ENCODE peak calls at places on chromosome 5, in six cellular contexts. B, E, D, R, J and N are unnamed samples.

GRCh38 chr5:159864885-159865622 is 51.2 kb upstream of the ADRA1B start:
- ATAC-seq in R (no peak), D (peak; percentile 80), E (no peak), B (no peak), J (peak; percentile 51), N (peak; percentile 70)

GRCh38 chr5:1545798-1546355 is 22.1 kb upstream of the LPCAT1 start:
- ATAC-seq in D (no peak), E (no peak), R (no peak), B (no peak), J (peak; percentile 47), N (no peak)

GRCh38 chr5:34831328-34831727 is 7.6 kb upstream of the TTC23L start:
- ATAC-seq in B (no peak), E (no peak), D (no peak), J (no peak), R (no peak), N (no peak)

GRCh38 chr5:5103249-5103648 is 36.9 kb upstream of the ADAMTS16 start:
- ATAC-seq in E (no peak), J (no peak), D (no peak), R (no peak), B (no peak), N (no peak)

GRCh38 chr5:100479079-100479688 is 56.0 kb upstream of the FAM174A start:
- ATAC-seq in J (no peak), B (peak; percentile 79), D (peak; percentile 88), E (peak; percentile 64), R (peak; percentile 27), N (no peak)

GRCh38 chr5:116395708-116396203 is 178.9 kb downstream of the SEMA6A start:
- ATAC-seq in R (no peak), J (no peak), E (no peak), B (no peak), D (no peak), N (peak; percentile 46)

GRCh38 chr5:123035950-123036390 is 555 bp downstream of the PPIC start:
- ATAC-seq in B (peak; percentile 78), R (peak; percentile 68), D (peak; percentile 48), J (peak; percentile 78), E (peak; percentile 80), N (peak; percentile 67)

GRCh38 chr5:36698031-36698430 is 91.6 kb downstream of the SLC1A3 start:
- ATAC-seq in R (no peak), B (no peak), J (no peak), E (no peak), D (no peak), N (no peak)

GRCh38 chr5:160318409-160318808 is 6.0 kb upstream of the CCNJL start:
- ATAC-seq in J (peak; percentile 66), B (no peak), E (no peak), R (no peak), D (no peak), N (no peak)

GRCh38 chr5:39816111-39816834 is 391.5 kb upstream of the DAB2 start:
- ATAC-seq in D (no peak), E (no peak), R (no peak), J (no peak), B (no peak), N (no peak)

GRCh38 chr5:96934291-96934694 is 1.6 kb upstream of the LNPEP start:
- ATAC-seq in J (no peak), B (no peak), D (no peak), R (no peak), E (no peak), N (no peak)

GRCh38 chr5:592158-592557 is 20.0 kb upstream of the CEP72 start:
- ATAC-seq in E (no peak), D (no peak), J (no peak), B (no peak), R (peak; percentile 53), N (no peak)

GRCh38 chr5:149490599-149491187 is 60.5 kb downstream of the CSNK1A1 start:
- ATAC-seq in R (peak; percentile 35), E (no peak), J (no peak), B (no peak), D (no peak), N (no peak)

GRCh38 chr5:96720408-96720807 is 58.2 kb downstream of the CAST start:
- ATAC-seq in R (peak; percentile 79), J (no peak), D (peak; percentile 63), B (peak; percentile 69), E (peak; percentile 65), N (no peak)

GRCh38 chr5:148000036-148000435 is 63.7 kb upstream of the SPINK5 start:
- ATAC-seq in E (no peak), R (no peak), B (no peak), J (no peak), D (no peak), N (no peak)

GRCh38 chr5:149288437-149288836 is 16.8 kb downstream of the AFAP1L1 start:
- ATAC-seq in B (no peak), E (no peak), R (peak; percentile 69), J (peak; percentile 45), D (no peak), N (peak; percentile 31)

GRCh38 chr5:141430332-141431113 is at the start of gene PCDHGA12:
- ATAC-seq in D (peak; percentile 96), E (no peak), R (peak; percentile 83), B (no peak), J (peak; percentile 85), N (peak; percentile 62)

GRCh38 chr5:24720743-24721142 is 76.0 kb upstream of the CDH10 start:
- ATAC-seq in E (no peak), R (no peak), B (no peak), J (no peak), D (no peak), N (no peak)

GRCh38 chr5:92991681-92992472 is 589.1 kb downstream of the NR2F1-AS1 start:
- ATAC-seq in E (no peak), D (no peak), J (no peak), B (no peak), R (no peak), N (no peak)

GRCh38 chr5:117624226-117624625 is 1049.6 kb upstream of the SEMA6A start:
- ATAC-seq in R (no peak), J (no peak), B (no peak), D (no peak), E (no peak), N (no peak)

GRCh38 chr5:169569513-169569912 is 14.1 kb upstream of the SPDL1 start:
- ATAC-seq in R (no peak), J (no peak), B (no peak), E (no peak), D (peak; percentile 50), N (no peak)

GRCh38 chr5:149633671-149634350 is 52.5 kb downstream of the ARHGEF37 start:
- ATAC-seq in R (no peak), E (no peak), D (no peak), B (no peak), J (no peak), N (no peak)

GRCh38 chr5:99032234-99033013 is 103.6 kb upstream of the CHD1 start:
- ATAC-seq in D (peak; percentile 56), R (peak; percentile 84), J (peak; percentile 92), E (peak; percentile 87), B (peak; percentile 89), N (peak; percentile 74)

GRCh38 chr5:172364773-172365172 is 81.2 kb upstream of the UBTD2 start:
- ATAC-seq in J (no peak), D (peak; percentile 60), E (no peak), R (no peak), B (no peak), N (peak; percentile 5)

GRCh38 chr5:172365948-172366608 is 82.5 kb upstream of the UBTD2 start:
- ATAC-seq in J (no peak), D (no peak), B (no peak), R (no peak), E (no peak), N (no peak)

GRCh38 chr5:172358345-172358744 is 74.8 kb upstream of the UBTD2 start:
- ATAC-seq in E (no peak), D (no peak), R (no peak), B (no peak), J (no peak), N (no peak)

GRCh38 chr5:172361566-172362238 is 78.1 kb upstream of the UBTD2 start:
- ATAC-seq in E (peak; percentile 69), R (peak; percentile 73), B (no peak), J (peak; percentile 81), D (peak; percentile 84), N (peak; percentile 42)

DNA sequence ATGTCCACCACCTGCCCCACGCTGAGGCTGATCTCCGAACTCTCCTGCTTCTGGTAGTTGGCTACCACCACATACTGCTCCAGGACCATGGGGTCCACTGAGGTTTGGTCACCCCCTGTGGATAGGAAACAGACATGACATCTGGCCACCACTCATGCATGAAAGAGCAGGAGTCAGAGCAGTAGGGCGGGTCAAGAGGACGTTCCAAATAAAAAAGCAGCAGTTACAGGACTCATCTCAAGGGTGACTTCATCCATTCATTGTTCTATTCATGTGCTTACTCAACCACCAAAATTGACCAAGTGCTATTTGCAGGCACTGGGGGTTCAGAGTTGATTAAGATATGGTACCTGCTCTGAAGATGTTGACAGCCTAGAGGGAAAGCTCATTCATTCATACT is 79.2 kb upstream of the UBTD2 start:
- ATAC-seq in E (no peak), R (peak; percentile 52), D (peak; percentile 21), B (no peak), J (no peak), N (no peak)
- H3K27ac ChIP-seq in E (peak overlapping the region; percentile 80), R (no peak overlapping the region), D (no peak overlapping the region), B (no peak overlapping the region), J (no peak overlapping the region), N (no peak overlapping the region)

GRCh38 chr5:172559004-172559932 is 81.8 kb upstream of the NEURL1B start:
- ATAC-seq in B (no peak), E (no peak), D (no peak), R (peak; percentile 55), J (peak; percentile 72), N (peak; percentile 90)
- TF ChIP-seq EP300 in B (no peak), E (no peak), D (no peak), R (no peak), J (no peak), N (no peak)

DNA sequence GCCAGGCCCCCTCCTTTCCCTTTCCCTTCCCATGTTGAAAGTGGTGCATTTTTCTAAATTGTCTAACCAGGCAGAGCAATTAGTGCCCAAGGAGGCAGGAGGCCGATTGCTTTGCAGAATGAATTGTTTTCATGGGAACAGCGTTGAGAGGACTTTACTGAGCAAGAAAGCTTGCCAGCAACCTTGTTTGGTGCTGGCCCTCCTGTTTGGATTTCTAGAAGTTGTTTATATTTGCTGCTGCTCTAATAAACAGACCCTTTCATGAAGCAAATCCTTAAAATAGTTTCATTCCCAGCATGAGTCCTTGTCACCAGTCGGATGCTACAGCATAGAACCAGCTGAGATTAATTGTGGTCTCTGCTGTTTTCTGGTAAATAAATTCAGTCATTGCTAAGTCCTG is 132.7 kb upstream of the TAF11L2 start:
- ATAC-seq in D (no peak), R (no peak), B (no peak), E (no peak), J (no peak), N (no peak)
- H3K27ac ChIP-seq in D (no peak overlapping the region), R (no peak overlapping the region), B (no peak overlapping the region), E (peak overlapping the region; percentile 59), J (no peak overlapping the region), N (no peak overlapping the region)

GRCh38 chr5:157189223-157189622 is 8.6 kb downstream of the ITK start:
- ATAC-seq in D (peak; percentile 98), E (no peak), R (no peak), B (no peak), J (no peak), N (no peak)

GRCh38 chr5:157196045-157196444 is 15.4 kb downstream of the ITK start:
- ATAC-seq in B (no peak), E (no peak), D (peak; percentile 56), R (no peak), J (no peak), N (no peak)

GRCh38 chr5:157198277-157199058 is 17.8 kb downstream of the ITK start:
- ATAC-seq in R (no peak), D (peak; percentile 67), B (no peak), E (no peak), J (no peak), N (no peak)

GRCh38 chr5:157197088-157197487 is 16.4 kb downstream of the ITK start:
- ATAC-seq in E (no peak), D (no peak), R (no peak), J (no peak), B (no peak), N (no peak)

GRCh38 chr5:157193699-157194424 is 13.2 kb downstream of the ITK start:
- ATAC-seq in B (no peak), J (no peak), D (no peak), R (no peak), E (no peak), N (no peak)
- TF ChIP-seq EP300 in B (no peak), J (no peak), D (no peak), R (no peak), E (no peak), N (no peak)